ENCODE peak calls at places on chromosomes 12 and 14, in eight cellular contexts. O is activated CD4-positive, CD25-positive, alpha-beta regulatory T cell; Y is AG09309; U is kidney tubule cell; V is fibroblast of pulmonary artery; B is fibroblast of the aortic adventitia; W is ELR; H is WTC11. C is an unnamed sample.

GRCh38 chr12:88639361-88639760 is 59.1 kb upstream of the KITLG start:
- DNase-seq in O (no peak), Y (no peak), U (no peak), V (peak; percentile 24), B (peak; percentile 65), W (no peak), H (no peak), C (no peak)

GRCh38 chr12:40672650-40673319 is 19.5 kb upstream of the CNTN1 start:
- DNase-seq in O (no peak), Y (no peak), U (no peak), V (no peak), B (no peak), W (no peak), H (no peak), C (no peak)

GRCh38 chr14:68627050-68627867 is 165.6 kb downstream of the ZFP36L1 start:
- DNase-seq in O (no peak), Y (no peak), U (peak; percentile 100), V (no peak), B (no peak), W (no peak), H (no peak), C (peak; percentile 96)

GRCh38 chr12:105449406-105449805 is 118.9 kb downstream of the C12orf75 start:
- DNase-seq in O (no peak), Y (no peak), U (no peak), V (no peak), B (no peak), W (no peak), H (no peak), C (no peak)

GRCh38 chr12:45434094-45434493 is 218.2 kb downstream of the ANO6 start:
- DNase-seq in O (no peak), Y (no peak), U (peak; percentile 77), V (no peak), B (no peak), W (no peak), H (no peak), C (no peak)

GRCh38 chr12:116222358-116222757 is 55.1 kb downstream of the MED13L start:
- DNase-seq in O (no peak), Y (peak; percentile 48), U (peak; percentile 78), V (peak; percentile 96), B (peak; percentile 94), W (peak; percentile 61), H (no peak), C (peak; percentile 96)

GRCh38 chr14:87628129-87628528 is 364.9 kb downstream of the GALC start:
- DNase-seq in O (no peak), Y (no peak), U (peak; percentile 56), V (peak; percentile 36), B (peak; percentile 89), W (no peak), H (no peak), C (no peak)

GRCh38 chr14:93716002-93716401 is 72.3 kb downstream of the PRIMA1 start:
- DNase-seq in O (no peak), Y (no peak), U (no peak), V (no peak), B (no peak), W (no peak), H (no peak), C (peak; percentile 17)

GRCh38 chr12:68332726-68333630 is 816 bp upstream of the MDM1 start:
- DNase-seq in O (no peak), Y (no peak), U (no peak), V (peak; percentile 21), B (no peak), W (peak; percentile 13), H (no peak), C (no peak)